ENCODE peak calls at places on chromosome 3, in four cellular contexts. J is vagina, H is tibial nerve, A is psoas muscle. Q is an unnamed sample.

GRCh38 chr3:195030791-195031321 is 240.1 kb downstream of the XXYLT1 start:
- DNase-seq in J (no peak), H (no peak), A (no peak), Q (no peak)

GRCh38 chr3:63954182-63954581 is 42.0 kb upstream of the SCAANT1 start:
- DNase-seq in J (no peak), H (no peak), A (no peak), Q (no peak)

GRCh38 chr3:112333002-112333385 is at the start of gene CD200:
- DNase-seq in J (no peak), H (peak; percentile 32), A (peak; percentile 60), Q (peak; percentile 46)

GRCh38 chr3:157373783-157374182 is 62.9 kb upstream of the PTX3 start:
- DNase-seq in J (no peak), H (no peak), A (no peak), Q (no peak)

GRCh38 chr3:44942202-44942921 is 33.6 kb downstream of the ZDHHC3 start:
- DNase-seq in J (no peak), H (no peak), A (no peak), Q (no peak)

GRCh38 chr3:49019941-49020334 is 1.6 kb upstream of the DALRD3 start:
- DNase-seq in J (no peak), H (no peak), A (peak; percentile 52), Q (no peak)

GRCh38 chr3:58532794-58533220 is 4.2 kb downstream of the ACOX2 start:
- DNase-seq in J (no peak), H (peak; percentile 44), A (peak; percentile 81), Q (peak; percentile 75)

GRCh38 chr3:131658771-131659170 is 156.0 kb upstream of the MRPL3 start:
- DNase-seq in J (no peak), H (no peak), A (no peak), Q (no peak)

GRCh38 chr3:155871746-155872158 is 1.3 kb downstream of the GMPS start:
- DNase-seq in J (no peak), H (no peak), A (no peak), Q (no peak)

GRCh38 chr3:189896533-189896932 is 224.2 kb downstream of the P3H2 start:
- DNase-seq in J (no peak), H (no peak), A (no peak), Q (no peak)

GRCh38 chr3:62332771-62333381 is 40.5 kb downstream of the FEZF2 start:
- DNase-seq in J (no peak), H (no peak), A (no peak), Q (no peak)

GRCh38 chr3:161559177-161559998 is 62.8 kb downstream of the OTOL1 start:
- DNase-seq in J (no peak), H (no peak), A (no peak), Q (no peak)

GRCh38 chr3:172203522-172204258 is 164.3 kb downstream of the FNDC3B start:
- DNase-seq in J (no peak), H (no peak), A (no peak), Q (no peak)

GRCh38 chr3:78139166-78139565 is 1099.3 kb downstream of the ROBO2 start:
- DNase-seq in J (no peak), H (no peak), A (no peak), Q (no peak)

GRCh38 chr3:46062679-46063078 is 35.4 kb upstream of the XCR1 start:
- DNase-seq in J (no peak), H (no peak), A (no peak), Q (no peak)

GRCh38 chr3:115418583-115418982 is 204.7 kb upstream of the GAP43 start:
- DNase-seq in J (no peak), H (no peak), A (no peak), Q (no peak)

GRCh38 chr3:111246967-111247760 is 175.5 kb downstream of the NECTIN3 start:
- DNase-seq in J (no peak), H (no peak), A (no peak), Q (no peak)

GRCh38 chr3:189967254-189967865 is 153.3 kb downstream of the P3H2 start:
- DNase-seq in J (no peak), H (no peak), A (no peak), Q (peak; percentile 39)

GRCh38 chr3:187648177-187648576 is 22.0 kb downstream of the SST start:
- DNase-seq in J (no peak), H (no peak), A (no peak), Q (no peak)

GRCh38 chr3:36075491-36075890 is 304.8 kb upstream of the STAC start:
- DNase-seq in J (no peak), H (no peak), A (no peak), Q (no peak)

GRCh38 chr3:155791190-155791589 is 14.9 kb downstream of the C3orf33 start:
- DNase-seq in J (no peak), H (no peak), A (no peak), Q (no peak)

GRCh38 chr3:52055537-52056351 is 627 bp downstream of the DUSP7 start:
- DNase-seq in J (no peak), H (no peak), A (peak; percentile 79), Q (peak; percentile 34)

GRCh38 chr3:16286161-16286560 is 21.1 kb downstream of the OXNAD1 start:
- DNase-seq in J (no peak), H (no peak), A (no peak), Q (no peak)

DNA sequence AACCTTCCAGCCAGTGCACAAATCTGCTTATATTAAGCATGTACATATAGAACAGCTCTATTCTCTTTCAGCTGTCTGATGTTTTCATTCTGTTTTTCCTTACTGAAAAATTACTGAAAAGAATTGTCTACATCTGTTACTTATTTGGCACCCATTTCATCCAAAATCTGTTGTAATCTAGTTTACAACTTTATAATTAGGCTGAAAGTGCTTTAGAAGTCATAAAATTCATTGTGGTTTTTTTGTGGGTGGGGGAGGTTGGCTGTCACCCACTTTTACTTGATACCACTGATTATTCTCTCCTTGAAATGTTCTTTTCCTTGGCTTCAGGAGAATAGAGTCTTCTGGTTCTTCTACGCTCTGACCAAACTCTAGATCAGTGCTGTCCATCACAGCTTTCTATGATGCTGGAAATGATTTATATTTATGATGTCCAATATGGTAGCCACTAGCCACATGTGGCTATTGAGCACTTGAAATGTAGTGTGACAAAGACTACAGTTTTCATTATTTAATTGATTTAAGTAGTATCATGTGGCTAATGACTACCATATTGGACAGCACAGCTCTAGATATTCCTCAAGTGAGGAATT is 2.7 kb downstream of the LNP1 start:
- DNase-seq in J (no peak), H (no peak), A (no peak), Q (no peak)
- TF ChIP-seq CTCF in J (no peak), H (no peak), A (no peak), Q (no peak)

GRCh38 chr3:128081226-128081625 is 29.0 kb downstream of the SEC61A1 start:
- DNase-seq in J (no peak), H (no peak), A (no peak), Q (no peak)
- H3K4me1 ChIP-seq in J (peaks cover 17% of the 10 kb centered on the region), H (peaks cover 29% of the 10 kb centered on the region), A (peaks cover 17% of the 10 kb centered on the region), Q (peaks cover 56% of the 10 kb centered on the region)

GRCh38 chr3:852033-852432 is 240.8 kb upstream of the CNTN6 start:
- DNase-seq in J (no peak), H (no peak), A (no peak), Q (no peak)

GRCh38 chr3:853489-853888 is 239.3 kb upstream of the CNTN6 start:
- DNase-seq in J (no peak), H (no peak), A (no peak), Q (no peak)

GRCh38 chr3:851098-851790 is 241.6 kb upstream of the CNTN6 start:
- DNase-seq in J (no peak), H (no peak), A (no peak), Q (no peak)
- TF ChIP-seq CTCF in J (no peak), H (no peak), A (no peak), Q (no peak)

GRCh38 chr3:193962986-193963683 is 172.8 kb upstream of the HES1 start:
- DNase-seq in J (no peak), H (no peak), A (no peak), Q (no peak)
- H3K4me1 ChIP-seq in J (peaks cover 15% of the 10 kb centered on the region), H (peaks cover 14% of the 10 kb centered on the region), A (peaks cover 9% of the 10 kb centered on the region), Q (peaks cover 15% of the 10 kb centered on the region)

GRCh38 chr3:47877719-47878118 is 74.8 kb downstream of the DHX30 start:
- DNase-seq in J (no peak), H (no peak), A (no peak), Q (no peak)

GRCh38 chr3:47877288-47877687 is 74.3 kb downstream of the DHX30 start:
- DNase-seq in J (no peak), H (no peak), A (no peak), Q (no peak)

GRCh38 chr3:47884603-47885002 is 81.7 kb downstream of the DHX30 start:
- DNase-seq in J (no peak), H (no peak), A (no peak), Q (no peak)

GRCh38 chr3:47885168-47885567 is 82.2 kb downstream of the DHX30 start:
- DNase-seq in J (no peak), H (no peak), A (no peak), Q (no peak)

DNA sequence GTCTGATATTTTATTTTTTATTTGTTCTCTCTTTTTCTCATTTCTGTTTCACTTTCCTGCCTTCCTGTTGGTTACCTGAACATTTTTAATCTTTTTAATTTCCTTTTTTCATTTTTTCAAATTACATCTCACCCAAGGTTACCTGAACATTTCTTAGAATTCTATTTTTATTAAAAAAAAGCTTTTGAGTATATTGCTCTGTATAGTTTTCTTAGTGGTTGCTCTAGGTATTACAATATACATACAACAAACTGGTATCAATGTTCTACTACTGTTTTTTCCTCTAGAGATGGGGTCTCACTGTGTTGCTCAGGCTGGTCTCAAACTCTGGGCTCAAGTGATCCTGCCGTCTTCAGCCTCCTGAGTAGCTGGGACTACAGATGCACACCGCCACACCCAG is 79.4 kb downstream of the DHX30 start:
- DNase-seq in J (no peak), H (no peak), A (no peak), Q (no peak)
- TF ChIP-seq CTCF in J (no peak), H (no peak), A (no peak), Q (no peak)

GRCh38 chr3:100717637-100718487 is 8.6 kb downstream of the TFG start:
- DNase-seq in J (no peak), H (no peak), A (no peak), Q (no peak)
- H3K4me1 ChIP-seq in J (peaks cover 45% of the 10 kb centered on the region), H (peaks cover 42% of the 10 kb centered on the region), A (peaks cover 10% of the 10 kb centered on the region), Q (peaks cover 27% of the 10 kb centered on the region)

GRCh38 chr3:119380697-119381096 is 82.7 kb downstream of the TMEM39A start:
- DNase-seq in J (no peak), H (no peak), A (no peak), Q (no peak)
- TF ChIP-seq CTCF in J (no peak), H (no peak), A (no peak), Q (no peak)

GRCh38 chr3:32399030-32399620 is 7.5 kb downstream of the CMTM7 start:
- DNase-seq in J (no peak), H (no peak), A (no peak), Q (no peak)
- H3K4me1 ChIP-seq in J (peaks cover 18% of the 10 kb centered on the region), H (peaks cover 47% of the 10 kb centered on the region), A (peaks cover 9% of the 10 kb centered on the region), Q (peaks cover 16% of the 10 kb centered on the region)

DNA sequence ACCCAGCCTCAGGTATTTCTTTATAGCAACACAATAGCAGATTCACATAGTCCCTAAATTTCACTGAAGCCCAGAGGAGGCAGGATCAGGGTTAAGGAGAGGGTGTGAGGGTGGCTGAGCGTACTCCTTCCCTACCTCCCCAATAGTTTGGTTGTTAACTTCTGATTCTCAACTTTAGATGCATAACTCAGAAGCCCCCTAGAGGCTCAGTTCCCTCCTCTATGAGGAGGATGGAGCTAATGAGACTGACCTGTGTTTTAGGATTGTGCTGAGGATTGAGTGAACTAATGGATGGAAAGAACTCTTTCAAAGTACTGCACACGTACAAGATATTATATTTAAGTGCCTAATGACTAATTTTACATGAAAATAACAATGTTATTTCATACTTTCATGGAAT is 249.3 kb upstream of the SOX14 start:
- DNase-seq in J (no peak), H (no peak), A (no peak), Q (no peak)
- TF ChIP-seq CTCF in J (no peak), H (no peak), A (no peak), Q (no peak)

GRCh38 chr3:71430941-71431552 is 152.5 kb downstream of the FOXP1 start:
- DNase-seq in J (no peak), H (no peak), A (no peak), Q (no peak)
- H3K4me1 ChIP-seq in J (peaks cover 58% of the 10 kb centered on the region), H (peaks cover 47% of the 10 kb centered on the region), A (peaks cover 19% of the 10 kb centered on the region), Q (peaks cover 54% of the 10 kb centered on the region)